ENCODE peak calls at places on chromosome 12, in six cellular contexts. S is left ventricle myocardium inferior; L is CD8-positive, alpha-beta memory T cell; Z is IMR-90; K is neuronal stem cell; R is right lobe of liver. T is an unnamed sample.

GRCh38 chr12:23049180-23049579 is 424.2 kb downstream of the ETNK1 start:
- DNase-seq in S (no peak), Z (peak), L (no peak), K (no peak), R (no peak), T (peak)

GRCh38 chr12:43273467-43273866 is 278.5 kb downstream of the ADAMTS20 start:
- DNase-seq in R (no peak), Z (peak), S (no peak), L (no peak), K (no peak), T (peak)

GRCh38 chr12:97177482-97177881 is 270.4 kb downstream of the NEDD1 start:
- DNase-seq in K (no peak), L (no peak), S (no peak), R (no peak), Z (no peak), T (peak)

GRCh38 chr12:131076791-131077747 is 123.4 kb downstream of the ADGRD1 start:
- DNase-seq in S (peak), L (no peak), Z (no peak), K (no peak), R (peak), T (no peak)

GRCh38 chr12:69738351-69739286 is at the start of gene RAB3IP:
- DNase-seq in R (peak), L (peak), Z (peak), S (peak), K (peak), T (peak)

GRCh38 chr12:91191516-91192111 is 9.0 kb upstream of the DCN start:
- DNase-seq in S (no peak), L (no peak), Z (no peak), R (no peak), K (no peak), T (no peak)

GRCh38 chr12:58566599-58566998 is 353.7 kb downstream of the LRIG3 start:
- DNase-seq in Z (peak), S (no peak), L (no peak), K (no peak), R (no peak), T (peak)

GRCh38 chr12:69272511-69272910 is 33.1 kb downstream of the CPSF6 start:
- DNase-seq in Z (no peak), S (no peak), K (no peak), R (no peak), L (no peak), T (no peak)

GRCh38 chr12:132151766-132152410 is 7.6 kb downstream of the NOC4L start:
- DNase-seq in R (no peak), Z (no peak), S (peak), L (peak), K (no peak), T (no peak)

GRCh38 chr12:117980621-117981020 is 11.8 kb upstream of the KSR2 start:
- DNase-seq in Z (no peak), K (no peak), L (no peak), R (no peak), S (no peak), T (no peak)

GRCh38 chr12:94057262-94058151 is 90.9 kb upstream of the PLXNC1 start:
- DNase-seq in K (no peak), L (no peak), S (no peak), R (no peak), Z (no peak), T (peak)

GRCh38 chr12:120999191-121000120 is 16.8 kb downstream of the C12orf43 start:
- DNase-seq in R (no peak), L (no peak), K (no peak), Z (peak), S (no peak), T (peak)

GRCh38 chr12:104083769-104084475 is 19.6 kb downstream of the HCFC2 start:
- DNase-seq in K (no peak), Z (no peak), S (no peak), L (no peak), R (no peak), T (no peak)

GRCh38 chr12:40099423-40099853 is 6.4 kb downstream of the SLC2A13 start:
- DNase-seq in Z (no peak), S (no peak), L (no peak), R (no peak), K (no peak), T (no peak)

GRCh38 chr12:101982307-101982706 is 79.5 kb downstream of the WASHC3 start:
- DNase-seq in Z (no peak), S (no peak), L (no peak), K (no peak), R (no peak), T (no peak)

GRCh38 chr12:90909069-90909676 is 45.8 kb downstream of the CCER1 start:
- DNase-seq in Z (peak), R (no peak), K (peak), L (no peak), S (no peak), T (peak)

GRCh38 chr12:9064201-9064814 is 51.4 kb downstream of the A2M start:
- DNase-seq in K (peak), L (peak), R (peak), S (peak), Z (peak), T (peak)

GRCh38 chr12:58104443-58104842 is 163.1 kb downstream of the ATP23 start:
- DNase-seq in S (no peak), R (no peak), K (no peak), L (no peak), Z (no peak), T (no peak)

GRCh38 chr12:94282675-94283074 is 134.3 kb downstream of the PLXNC1 start:
- DNase-seq in Z (no peak), K (no peak), L (peak), R (no peak), S (no peak), T (no peak)

GRCh38 chr12:51959921-51960320 is 8.4 kb downstream of the ACVR1B start:
- DNase-seq in Z (no peak), S (no peak), K (no peak), L (no peak), R (peak), T (no peak)

GRCh38 chr12:123602651-123603195 is 824 bp downstream of the DDX55 start:
- DNase-seq in K (no peak), Z (no peak), R (no peak), S (no peak), L (no peak), T (no peak)

GRCh38 chr12:106276032-106276728 is 26.4 kb upstream of the TCP11L2 start:
- DNase-seq in L (no peak), Z (no peak), K (no peak), S (no peak), R (no peak), T (no peak)

GRCh38 chr12:82608706-82609105 is 78.0 kb upstream of the TMTC2 start:
- DNase-seq in L (no peak), R (no peak), Z (peak), K (no peak), S (no peak), T (peak)
- H3K27ac ChIP-seq in L (no peak), R (no peak), Z (no peak), K (no peak), S (no peak), T (no peak)

DNA sequence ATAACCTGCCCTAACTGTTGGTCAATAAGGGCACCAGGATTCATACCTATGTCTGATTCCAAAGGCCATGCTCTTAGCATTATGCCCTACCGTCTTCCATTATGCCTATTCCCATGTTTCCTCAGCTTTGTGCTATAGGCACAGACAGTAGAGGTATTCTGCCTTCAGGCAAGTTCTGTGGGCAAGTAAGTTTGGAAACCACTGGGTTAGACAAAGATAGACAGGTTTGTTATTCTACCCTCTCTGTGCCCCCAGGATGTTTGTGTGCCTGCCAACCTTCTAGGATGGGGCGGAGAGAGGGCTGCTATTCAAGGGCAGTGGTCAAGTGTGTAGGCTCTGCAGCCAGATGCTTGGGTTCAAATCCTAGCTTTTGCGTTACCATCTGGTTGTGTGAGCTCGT is 4.6 kb downstream of the RAPGEF3 start:
- DNase-seq in Z (no peak), L (no peak), R (no peak), K (no peak), S (no peak), T (no peak)
- H3K27ac ChIP-seq in Z (no peak), L (no peak), R (peak), K (no peak), S (peak), T (no peak)

DNA sequence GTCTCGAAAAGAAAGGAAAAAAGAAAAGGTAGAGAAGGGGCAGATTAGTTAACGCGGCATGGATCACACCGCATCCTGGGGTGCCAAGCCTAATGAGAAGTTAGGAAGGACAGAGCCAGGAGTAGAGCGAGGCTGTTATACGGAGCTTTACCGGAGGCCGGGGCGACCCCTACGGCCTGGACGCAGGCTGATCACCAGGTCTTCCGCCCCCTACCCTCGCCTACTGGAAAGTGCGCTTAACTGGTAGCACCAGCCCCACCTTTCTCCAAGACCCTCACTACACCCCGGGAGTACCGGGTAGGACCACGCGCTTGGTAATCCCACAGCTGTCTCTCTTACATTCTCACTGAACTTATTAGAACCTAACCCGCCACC is 33.8 kb downstream of the WBP11 start:
- DNase-seq in R (peak), K (no peak), L (no peak), Z (peak), S (peak), T (peak)
- H3K27ac ChIP-seq in R (peak), K (peak), L (peak), Z (peak), S (peak), T (peak)

DNA sequence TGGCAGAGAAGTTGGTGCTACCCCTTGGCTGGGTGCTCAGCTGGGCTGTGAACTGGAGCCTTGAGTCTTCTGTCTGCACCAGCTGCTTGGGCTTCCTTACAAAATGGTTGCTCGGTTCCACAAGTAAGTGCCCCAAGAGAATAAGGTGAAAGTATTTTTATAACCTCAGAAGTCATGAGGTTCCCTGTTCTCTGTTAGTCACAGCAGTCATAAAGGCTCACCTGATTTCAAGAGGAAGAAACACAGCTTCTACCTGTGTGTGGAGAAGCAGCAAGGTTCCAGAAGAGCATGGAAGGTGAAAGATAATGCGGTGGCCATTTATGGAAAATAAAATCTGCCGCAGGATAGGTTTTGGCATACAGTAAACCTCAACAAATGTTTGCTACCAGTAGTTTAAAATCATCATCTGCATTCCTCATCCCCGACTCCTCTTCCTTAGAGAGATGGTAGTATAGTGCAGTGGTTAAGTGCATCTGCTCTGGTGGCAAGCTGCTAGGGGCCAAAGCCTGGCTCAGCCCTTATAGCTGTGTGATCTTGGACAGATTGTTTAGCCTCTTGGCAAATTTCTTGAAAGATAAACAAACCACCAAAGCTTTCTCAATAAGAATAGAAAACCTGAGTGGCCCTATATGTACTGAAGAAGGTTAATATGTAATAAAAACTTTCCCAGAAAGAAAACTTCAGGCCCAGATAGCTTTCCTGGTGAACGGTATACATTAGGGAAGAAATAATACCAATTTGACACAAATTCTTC is 32.4 kb downstream of the TPCN1 start:
- DNase-seq in R (no peak), Z (no peak), K (no peak), L (no peak), S (no peak), T (no peak)
- H3K27ac ChIP-seq in R (no peak), Z (no peak), K (no peak), L (no peak), S (peak), T (no peak)

DNA sequence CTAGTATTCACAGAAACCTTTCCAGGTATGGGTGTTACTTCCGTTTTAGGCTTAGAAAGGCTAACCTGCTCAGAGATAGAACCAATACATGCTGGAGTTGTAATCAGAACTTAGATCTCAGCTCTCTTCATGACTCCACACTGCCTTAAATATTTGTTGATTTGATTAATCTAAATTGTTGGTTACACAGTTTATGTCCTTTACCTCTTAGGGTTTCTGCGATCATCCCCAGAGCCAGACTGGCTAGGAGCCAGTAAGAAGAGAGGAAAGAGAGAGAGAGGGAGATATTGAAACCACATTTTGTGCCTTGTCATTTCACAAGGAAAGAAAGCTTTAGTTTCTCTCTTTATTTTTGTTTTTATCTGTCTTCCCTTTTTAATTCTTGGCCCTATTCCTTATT is 16.8 kb upstream of the MGP start:
- DNase-seq in Z (peak), K (no peak), R (no peak), S (no peak), L (no peak), T (no peak)
- H3K27ac ChIP-seq in Z (peak), K (no peak), R (no peak), S (peak), L (no peak), T (no peak)

T was measured in astrocyte.